ENCODE peak calls at places on chromosomes 11 and 22, in ten cellular contexts. One of them, this sample, is unnamed.

GRCh38 chr11:75510626-75511025 is 15.1 kb downstream of the GDPD5 start:
- DNase-seq in NCI-H1930: no peak
- DNase-seq in body of pancreas: no peak
- DNase-seq in GM19239: no peak
- DNase-seq in thyroid gland: no peak
- DNase-seq in nephron progenitor cell: no peak
- DNase-seq in midbrain: no peak
- DNase-seq in activated CD8-positive, alpha-beta memory T cell treated with anti-CD3 and anti-CD28 coated beads for 1 hour: no peak
- DNase-seq in aorta: no peak
- DNase-seq in H4: no peak
- DNase-seq in this sample: no peak

GRCh38 chr22:39593061-39593930 is 22.7 kb downstream of the CACNA1I start:
- DNase-seq in NCI-H1930: no peak
- DNase-seq in body of pancreas: no peak
- DNase-seq in GM19239: no peak
- DNase-seq in thyroid gland: no peak
- DNase-seq in nephron progenitor cell: no peak
- DNase-seq in midbrain: no peak
- DNase-seq in activated CD8-positive, alpha-beta memory T cell treated with anti-CD3 and anti-CD28 coated beads for 1 hour: no peak
- DNase-seq in aorta: no peak
- DNase-seq in H4: peak
- DNase-seq in this sample: no peak

GRCh38 chr11:114281388-114281956 is 14.7 kb upstream of the NNMT start:
- DNase-seq in NCI-H1930: no peak
- DNase-seq in body of pancreas: no peak
- DNase-seq in GM19239: no peak
- DNase-seq in thyroid gland: no peak
- DNase-seq in nephron progenitor cell: no peak
- DNase-seq in midbrain: no peak
- DNase-seq in activated CD8-positive, alpha-beta memory T cell treated with anti-CD3 and anti-CD28 coated beads for 1 hour: no peak
- DNase-seq in aorta: no peak
- DNase-seq in H4: no peak
- DNase-seq in this sample: no peak

GRCh38 chr11:91366186-91366585 is 858.4 kb upstream of the FAT3 start:
- DNase-seq in NCI-H1930: no peak
- DNase-seq in body of pancreas: no peak
- DNase-seq in GM19239: no peak
- DNase-seq in thyroid gland: no peak
- DNase-seq in nephron progenitor cell: no peak
- DNase-seq in midbrain: no peak
- DNase-seq in activated CD8-positive, alpha-beta memory T cell treated with anti-CD3 and anti-CD28 coated beads for 1 hour: no peak
- DNase-seq in aorta: no peak
- DNase-seq in H4: no peak
- DNase-seq in this sample: no peak

GRCh38 chr22:18048441-18048898 is 24.1 kb upstream of the MICAL3 start:
- DNase-seq in NCI-H1930: no peak
- DNase-seq in body of pancreas: no peak
- DNase-seq in GM19239: no peak
- DNase-seq in thyroid gland: no peak
- DNase-seq in nephron progenitor cell: no peak
- DNase-seq in midbrain: no peak
- DNase-seq in activated CD8-positive, alpha-beta memory T cell treated with anti-CD3 and anti-CD28 coated beads for 1 hour: no peak
- DNase-seq in aorta: no peak
- DNase-seq in H4: no peak
- DNase-seq in this sample: no peak

GRCh38 chr22:37303821-37304274 is 21.5 kb downstream of the CYTH4 start:
- DNase-seq in NCI-H1930: no peak
- DNase-seq in body of pancreas: no peak
- DNase-seq in GM19239: no peak
- DNase-seq in thyroid gland: no peak
- DNase-seq in nephron progenitor cell: no peak
- DNase-seq in midbrain: no peak
- DNase-seq in activated CD8-positive, alpha-beta memory T cell treated with anti-CD3 and anti-CD28 coated beads for 1 hour: no peak
- DNase-seq in aorta: no peak
- DNase-seq in H4: peak
- DNase-seq in this sample: no peak

GRCh38 chr11:124875401-124875800 is 10.2 kb downstream of the ROBO3 start:
- DNase-seq in NCI-H1930: no peak
- DNase-seq in body of pancreas: no peak
- DNase-seq in GM19239: no peak
- DNase-seq in thyroid gland: no peak
- DNase-seq in nephron progenitor cell: no peak
- DNase-seq in midbrain: no peak
- DNase-seq in activated CD8-positive, alpha-beta memory T cell treated with anti-CD3 and anti-CD28 coated beads for 1 hour: no peak
- DNase-seq in aorta: no peak
- DNase-seq in H4: no peak
- DNase-seq in this sample: no peak

GRCh38 chr11:46547579-46547978 is 46.2 kb downstream of the AMBRA1 start:
- DNase-seq in NCI-H1930: no peak
- DNase-seq in body of pancreas: no peak
- DNase-seq in GM19239: no peak
- DNase-seq in thyroid gland: no peak
- DNase-seq in nephron progenitor cell: no peak
- DNase-seq in midbrain: no peak
- DNase-seq in activated CD8-positive, alpha-beta memory T cell treated with anti-CD3 and anti-CD28 coated beads for 1 hour: no peak
- DNase-seq in aorta: no peak
- DNase-seq in H4: no peak
- DNase-seq in this sample: no peak

GRCh38 chr11:101428918-101429317 is 154.9 kb downstream of the TRPC6 start:
- DNase-seq in NCI-H1930: no peak
- DNase-seq in body of pancreas: no peak
- DNase-seq in GM19239: no peak
- DNase-seq in thyroid gland: no peak
- DNase-seq in nephron progenitor cell: no peak
- DNase-seq in midbrain: no peak
- DNase-seq in activated CD8-positive, alpha-beta memory T cell treated with anti-CD3 and anti-CD28 coated beads for 1 hour: no peak
- DNase-seq in aorta: no peak
- DNase-seq in H4: peak
- DNase-seq in this sample: no peak

GRCh38 chr22:29757096-29757495 is 9.7 kb downstream of the ZMAT5 start:
- DNase-seq in NCI-H1930: no peak
- DNase-seq in body of pancreas: no peak
- DNase-seq in GM19239: no peak
- DNase-seq in thyroid gland: no peak
- DNase-seq in nephron progenitor cell: no peak
- DNase-seq in midbrain: no peak
- DNase-seq in activated CD8-positive, alpha-beta memory T cell treated with anti-CD3 and anti-CD28 coated beads for 1 hour: no peak
- DNase-seq in aorta: no peak
- DNase-seq in H4: no peak
- DNase-seq in this sample: no peak

GRCh38 chr11:45062974-45063635 is 83.3 kb upstream of the PRDM11 start:
- DNase-seq in NCI-H1930: no peak
- DNase-seq in body of pancreas: no peak
- DNase-seq in GM19239: no peak
- DNase-seq in thyroid gland: no peak
- DNase-seq in nephron progenitor cell: no peak
- DNase-seq in midbrain: no peak
- DNase-seq in activated CD8-positive, alpha-beta memory T cell treated with anti-CD3 and anti-CD28 coated beads for 1 hour: no peak
- DNase-seq in aorta: no peak
- DNase-seq in H4: no peak
- DNase-seq in this sample: no peak

GRCh38 chr11:102419181-102419580 is 33.4 kb downstream of the TMEM123 start:
- DNase-seq in NCI-H1930: no peak
- DNase-seq in body of pancreas: no peak
- DNase-seq in GM19239: no peak
- DNase-seq in thyroid gland: no peak
- DNase-seq in nephron progenitor cell: no peak
- DNase-seq in midbrain: no peak
- DNase-seq in activated CD8-positive, alpha-beta memory T cell treated with anti-CD3 and anti-CD28 coated beads for 1 hour: no peak
- DNase-seq in aorta: no peak
- DNase-seq in H4: no peak
- DNase-seq in this sample: no peak

GRCh38 chr11:112465433-112466024 is 204.9 kb upstream of the PLET1 start:
- DNase-seq in NCI-H1930: no peak
- DNase-seq in body of pancreas: no peak
- DNase-seq in GM19239: no peak
- DNase-seq in thyroid gland: no peak
- DNase-seq in nephron progenitor cell: no peak
- DNase-seq in midbrain: no peak
- DNase-seq in activated CD8-positive, alpha-beta memory T cell treated with anti-CD3 and anti-CD28 coated beads for 1 hour: no peak
- DNase-seq in aorta: no peak
- DNase-seq in H4: no peak
- DNase-seq in this sample: no peak

GRCh38 chr11:86591631-86592030 is 80.8 kb downstream of the ME3 start:
- DNase-seq in NCI-H1930: no peak
- DNase-seq in body of pancreas: no peak
- DNase-seq in GM19239: no peak
- DNase-seq in thyroid gland: no peak
- DNase-seq in nephron progenitor cell: no peak
- DNase-seq in midbrain: no peak
- DNase-seq in activated CD8-positive, alpha-beta memory T cell treated with anti-CD3 and anti-CD28 coated beads for 1 hour: no peak
- DNase-seq in aorta: no peak
- DNase-seq in H4: no peak
- DNase-seq in this sample: no peak

GRCh38 chr11:65215441-65216076 is 33.8 kb downstream of the CAPN1 start:
- DNase-seq in NCI-H1930: no peak
- DNase-seq in body of pancreas: no peak
- DNase-seq in GM19239: no peak
- DNase-seq in thyroid gland: no peak
- DNase-seq in nephron progenitor cell: no peak
- DNase-seq in midbrain: no peak
- DNase-seq in activated CD8-positive, alpha-beta memory T cell treated with anti-CD3 and anti-CD28 coated beads for 1 hour: no peak
- DNase-seq in aorta: no peak
- DNase-seq in H4: no peak
- DNase-seq in this sample: no peak

GRCh38 chr11:34104680-34105078 is 750 bp upstream of the NAT10 start:
- DNase-seq in NCI-H1930: no peak
- DNase-seq in body of pancreas: no peak
- DNase-seq in GM19239: no peak
- DNase-seq in thyroid gland: no peak
- DNase-seq in nephron progenitor cell: no peak
- DNase-seq in midbrain: no peak
- DNase-seq in activated CD8-positive, alpha-beta memory T cell treated with anti-CD3 and anti-CD28 coated beads for 1 hour: no peak
- DNase-seq in aorta: no peak
- DNase-seq in H4: no peak
- DNase-seq in this sample: no peak

GRCh38 chr11:114162719-114163123 is 103.2 kb downstream of the ZBTB16 start:
- DNase-seq in NCI-H1930: no peak
- DNase-seq in body of pancreas: peak
- DNase-seq in GM19239: no peak
- DNase-seq in thyroid gland: peak
- DNase-seq in nephron progenitor cell: peak
- DNase-seq in midbrain: peak
- DNase-seq in activated CD8-positive, alpha-beta memory T cell treated with anti-CD3 and anti-CD28 coated beads for 1 hour: no peak
- DNase-seq in aorta: peak
- DNase-seq in H4: peak
- DNase-seq in this sample: no peak

GRCh38 chr11:88313441-88313840 is 24.1 kb downstream of the CTSC start:
- DNase-seq in NCI-H1930: no peak
- DNase-seq in body of pancreas: no peak
- DNase-seq in GM19239: no peak
- DNase-seq in thyroid gland: no peak
- DNase-seq in nephron progenitor cell: no peak
- DNase-seq in midbrain: no peak
- DNase-seq in activated CD8-positive, alpha-beta memory T cell treated with anti-CD3 and anti-CD28 coated beads for 1 hour: no peak
- DNase-seq in aorta: no peak
- DNase-seq in H4: peak
- DNase-seq in this sample: no peak

GRCh38 chr22:30308518-30309230 is 18.1 kb downstream of the TBC1D10A start:
- DNase-seq in NCI-H1930: no peak
- DNase-seq in body of pancreas: no peak
- DNase-seq in GM19239: no peak
- DNase-seq in thyroid gland: no peak
- DNase-seq in nephron progenitor cell: no peak
- DNase-seq in midbrain: no peak
- DNase-seq in activated CD8-positive, alpha-beta memory T cell treated with anti-CD3 and anti-CD28 coated beads for 1 hour: no peak
- DNase-seq in aorta: no peak
- DNase-seq in H4: no peak
- DNase-seq in this sample: no peak

GRCh38 chr11:47033439-47033838 is 96.9 kb downstream of the CSTPP1 start:
- DNase-seq in NCI-H1930: no peak
- DNase-seq in body of pancreas: no peak
- DNase-seq in GM19239: no peak
- DNase-seq in thyroid gland: no peak
- DNase-seq in nephron progenitor cell: no peak
- DNase-seq in midbrain: no peak
- DNase-seq in activated CD8-positive, alpha-beta memory T cell treated with anti-CD3 and anti-CD28 coated beads for 1 hour: no peak
- DNase-seq in aorta: no peak
- DNase-seq in H4: no peak
- DNase-seq in this sample: no peak

GRCh38 chr11:44387825-44388224 is 77.9 kb upstream of the ALX4 start:
- DNase-seq in NCI-H1930: no peak
- DNase-seq in body of pancreas: no peak
- DNase-seq in GM19239: no peak
- DNase-seq in thyroid gland: no peak
- DNase-seq in nephron progenitor cell: no peak
- DNase-seq in midbrain: no peak
- DNase-seq in activated CD8-positive, alpha-beta memory T cell treated with anti-CD3 and anti-CD28 coated beads for 1 hour: no peak
- DNase-seq in aorta: no peak
- DNase-seq in H4: no peak
- DNase-seq in this sample: no peak

GRCh38 chr11:11568651-11569229 is 53.1 kb downstream of the GALNT18 start:
- DNase-seq in NCI-H1930: no peak
- DNase-seq in body of pancreas: no peak
- DNase-seq in GM19239: no peak
- DNase-seq in thyroid gland: no peak
- DNase-seq in nephron progenitor cell: no peak
- DNase-seq in midbrain: no peak
- DNase-seq in activated CD8-positive, alpha-beta memory T cell treated with anti-CD3 and anti-CD28 coated beads for 1 hour: no peak
- DNase-seq in aorta: no peak
- DNase-seq in H4: no peak
- DNase-seq in this sample: no peak

GRCh38 chr11:76657139-76657823 is 13.3 kb downstream of the LRRC32 start:
- DNase-seq in NCI-H1930: no peak
- DNase-seq in body of pancreas: no peak
- DNase-seq in GM19239: no peak
- DNase-seq in thyroid gland: no peak
- DNase-seq in nephron progenitor cell: no peak
- DNase-seq in midbrain: no peak
- DNase-seq in activated CD8-positive, alpha-beta memory T cell treated with anti-CD3 and anti-CD28 coated beads for 1 hour: no peak
- DNase-seq in aorta: peak
- DNase-seq in H4: no peak
- DNase-seq in this sample: no peak

GRCh38 chr11:63262562-63262961 is 19.2 kb upstream of the SLC22A25 start:
- DNase-seq in NCI-H1930: no peak
- DNase-seq in body of pancreas: no peak
- DNase-seq in GM19239: no peak
- DNase-seq in thyroid gland: peak
- DNase-seq in nephron progenitor cell: no peak
- DNase-seq in midbrain: no peak
- DNase-seq in activated CD8-positive, alpha-beta memory T cell treated with anti-CD3 and anti-CD28 coated beads for 1 hour: no peak
- DNase-seq in aorta: no peak
- DNase-seq in H4: no peak
- DNase-seq in this sample: no peak

GRCh38 chr22:38243007-38243775 is 29.6 kb downstream of the TMEM184B start:
- DNase-seq in NCI-H1930: peak
- DNase-seq in body of pancreas: peak
- DNase-seq in GM19239: no peak
- DNase-seq in thyroid gland: no peak
- DNase-seq in nephron progenitor cell: peak
- DNase-seq in midbrain: peak
- DNase-seq in activated CD8-positive, alpha-beta memory T cell treated with anti-CD3 and anti-CD28 coated beads for 1 hour: no peak
- DNase-seq in aorta: no peak
- DNase-seq in H4: peak
- DNase-seq in this sample: no peak

GRCh38 chr11:22466809-22467208 is 128.6 kb downstream of the SLC17A6 start:
- DNase-seq in NCI-H1930: no peak
- DNase-seq in body of pancreas: no peak
- DNase-seq in GM19239: no peak
- DNase-seq in thyroid gland: no peak
- DNase-seq in nephron progenitor cell: no peak
- DNase-seq in midbrain: no peak
- DNase-seq in activated CD8-positive, alpha-beta memory T cell treated with anti-CD3 and anti-CD28 coated beads for 1 hour: no peak
- DNase-seq in aorta: no peak
- DNase-seq in H4: peak
- DNase-seq in this sample: no peak

GRCh38 chr11:3626250-3626960 is 15.4 kb downstream of the ART5 start:
- DNase-seq in NCI-H1930: no peak
- DNase-seq in body of pancreas: no peak
- DNase-seq in GM19239: no peak
- DNase-seq in thyroid gland: no peak
- DNase-seq in nephron progenitor cell: no peak
- DNase-seq in midbrain: peak
- DNase-seq in activated CD8-positive, alpha-beta memory T cell treated with anti-CD3 and anti-CD28 coated beads for 1 hour: no peak
- DNase-seq in aorta: peak
- DNase-seq in H4: no peak
- DNase-seq in this sample: no peak

GRCh38 chr22:45885171-45885840 is 91.7 kb downstream of the WNT7B start:
- DNase-seq in NCI-H1930: no peak
- DNase-seq in body of pancreas: peak
- DNase-seq in GM19239: no peak
- DNase-seq in thyroid gland: no peak
- DNase-seq in nephron progenitor cell: no peak
- DNase-seq in midbrain: no peak
- DNase-seq in activated CD8-positive, alpha-beta memory T cell treated with anti-CD3 and anti-CD28 coated beads for 1 hour: no peak
- DNase-seq in aorta: peak
- DNase-seq in H4: no peak
- DNase-seq in this sample: no peak